ENCODE peak calls at places on chromosomes 6 and 20, in four cellular contexts. I is sigmoid colon, T is transverse colon, R is stomach. M is an unnamed sample.

GRCh38 chr20:48658198-48658476 is 169.7 kb downstream of the PREX1 start:
- DNase-seq in I (no peak), T (no peak), R (no peak), M (no peak)

GRCh38 chr20:31666258-31667042 is 28.7 kb downstream of the COX4I2 start:
- DNase-seq in I (peak; percentile 79), T (peak; percentile 73), R (no peak), M (peak; percentile 72)

GRCh38 chr6:3500262-3501001 is 43.6 kb upstream of the SLC22A23 start:
- DNase-seq in I (no peak), T (no peak), R (no peak), M (no peak)

GRCh38 chr6:32081168-32081624 is 27.9 kb downstream of the TNXB start:
- DNase-seq in I (peak; percentile 93), T (peak; percentile 41), R (no peak), M (no peak)

GRCh38 chr6:87483929-87484328 is 11.2 kb downstream of the SLC35A1 start:
- DNase-seq in I (no peak), T (no peak), R (no peak), M (no peak)

GRCh38 chr20:43507150-43508080 is at the start of gene L3MBTL1:
- DNase-seq in I (no peak), T (peak; percentile 62), R (peak; percentile 68), M (peak; percentile 94)

GRCh38 chr6:83430606-83431544 is at the start of gene ME1:
- DNase-seq in I (peak; percentile 90), T (peak; percentile 84), R (peak; percentile 71), M (peak; percentile 95)

GRCh38 chr6:147166360-147166944 is 37.8 kb upstream of the STXBP5 start:
- DNase-seq in I (no peak), T (no peak), R (no peak), M (no peak)

GRCh38 chr6:108622601-108623335 is 62.1 kb downstream of the FOXO3 start:
- DNase-seq in I (peak; percentile 80), T (peak; percentile 29), R (no peak), M (peak; percentile 70)

GRCh38 chr6:2608508-2608907 is 142.2 kb downstream of the MYLK4 start:
- DNase-seq in I (no peak), T (no peak), R (no peak), M (no peak)

GRCh38 chr20:38270869-38271608 is 10.5 kb upstream of the KIAA1755 start:
- DNase-seq in I (peak; percentile 77), T (no peak), R (no peak), M (no peak)

GRCh38 chr6:130675072-130675471 is 152.1 kb upstream of the SMLR1 start:
- DNase-seq in I (no peak), T (no peak), R (peak; percentile 34), M (no peak)

GRCh38 chr6:167684276-167685104 is 142.2 kb upstream of the AFDN start:
- DNase-seq in I (no peak), T (peak; percentile 26), R (peak; percentile 36), M (no peak)

GRCh38 chr6:47464052-47464451 is 13.5 kb upstream of the CD2AP start:
- DNase-seq in I (no peak), T (no peak), R (no peak), M (no peak)

GRCh38 chr20:62516345-62516744 is 40.5 kb upstream of the GATA5 start:
- DNase-seq in I (no peak), T (no peak), R (peak; percentile 55), M (no peak)

GRCh38 chr20:59625214-59625922 is 21.0 kb downstream of the PHACTR3 start:
- DNase-seq in I (no peak), T (no peak), R (no peak), M (no peak)

GRCh38 chr6:20534295-20534897 is at the start of gene CDKAL1:
- DNase-seq in I (peak; percentile 95), T (peak; percentile 93), R (peak; percentile 92), M (peak; percentile 89)
- TF ChIP-seq POLR2AphosphoS5 in I (peak; percentile 84), T (peak; percentile 75), R (peak; percentile 95), M (peak; percentile 95)

DNA sequence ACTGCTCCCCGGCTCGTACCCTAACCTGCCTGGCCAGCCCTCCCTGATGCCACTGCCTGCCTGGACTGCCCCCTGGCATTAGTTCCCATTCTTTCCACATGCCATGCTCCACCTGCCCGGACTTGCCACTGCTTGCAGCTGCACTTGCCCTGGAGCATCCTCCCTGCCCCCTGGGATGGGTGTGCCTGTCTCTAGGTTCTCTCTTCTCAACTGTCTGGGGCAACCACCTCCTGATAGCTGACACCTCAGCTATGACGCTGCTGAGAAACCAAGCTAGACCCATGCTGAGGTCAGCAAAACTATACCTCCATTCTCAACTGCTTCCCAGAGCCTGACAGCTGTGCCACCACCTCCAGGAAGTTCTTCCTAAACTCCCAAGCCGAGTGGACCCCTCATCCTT is 72.1 kb downstream of the PERP start:
- DNase-seq in I (no peak), T (no peak), R (no peak), M (no peak)
- TF ChIP-seq POLR2AphosphoS5 in I (no peak), T (no peak), R (no peak), M (no peak)

GRCh38 chr6:14210077-14210476 is 92.5 kb downstream of the CD83 start:
- DNase-seq in I (no peak), T (no peak), R (no peak), M (no peak)
- TF ChIP-seq POLR2AphosphoS5 in I (no peak), T (no peak), R (no peak), M (no peak)

GRCh38 chr6:71510057-71510713 is 221.6 kb downstream of the OGFRL1 start:
- DNase-seq in I (peak; percentile 74), T (peak; percentile 27), R (peak; percentile 43), M (no peak)
- TF ChIP-seq POLR2AphosphoS5 in I (peak; percentile 24), T (no peak), R (no peak), M (no peak)

DNA sequence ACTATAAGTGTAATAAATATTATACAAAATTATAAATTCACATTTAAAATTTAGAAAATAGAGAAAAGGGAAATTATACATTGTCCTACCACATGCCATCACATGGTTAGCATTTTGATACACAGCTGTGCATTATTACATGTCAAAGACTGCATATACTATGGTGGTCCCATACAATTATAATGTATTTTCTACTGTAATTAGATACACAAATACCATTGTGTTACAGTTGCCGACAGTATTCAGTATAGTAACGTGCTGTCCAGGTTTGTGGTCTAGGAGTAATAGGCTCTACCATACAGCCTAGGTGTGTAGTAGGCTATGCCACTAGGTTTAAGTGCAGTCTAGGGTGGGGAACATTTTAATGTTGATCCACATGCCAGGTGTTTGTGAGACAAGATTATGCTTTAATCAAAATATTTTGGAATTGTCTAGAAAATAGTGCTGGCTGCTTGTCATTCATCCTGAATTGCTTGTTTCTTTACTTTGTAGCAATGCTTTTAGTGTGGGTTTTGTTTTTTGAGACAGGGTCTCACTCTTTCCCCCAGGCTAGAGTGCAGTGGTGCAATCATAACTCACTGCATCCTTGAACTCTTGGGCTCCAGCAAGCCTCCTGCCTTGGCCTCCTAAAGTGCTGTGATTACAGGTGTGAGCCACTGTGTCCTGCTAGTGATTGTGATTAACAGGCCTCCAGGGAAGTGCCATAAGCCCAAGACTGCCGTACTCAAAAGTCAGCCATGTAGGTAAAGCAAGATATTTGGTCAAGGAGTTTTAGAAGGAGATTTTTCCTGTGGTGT is 39.0 kb downstream of the DSTN start:
- DNase-seq in I (peak; percentile 29), T (no peak), R (no peak), M (no peak)
- TF ChIP-seq POLR2AphosphoS5 in I (peak; percentile 23), T (no peak), R (no peak), M (no peak)

GRCh38 chr6:28765978-28766351 is 157.8 kb downstream of the TRIM27 start:
- DNase-seq in I (no peak), T (no peak), R (no peak), M (no peak)
- TF ChIP-seq POLR2AphosphoS5 in I (no peak), T (no peak), R (no peak), M (no peak)

M was measured in upper lobe of left lung.